ENCODE peak calls at places on chromosomes 12 and 14, in ten cellular contexts. G, N, P, B, U, T, S, Z, V and F are unnamed samples.

GRCh38 chr14:68627868-68628604 is 164.8 kb downstream of the ZFP36L1 start:
- DNase-seq in G (no peak), N (peak; percentile 88), P (peak; percentile 92), B (peak; percentile 50), U (no peak), T (peak; percentile 46), S (peak; percentile 40), Z (no peak), V (peak; percentile 87), F (no peak)

GRCh38 chr12:69024413-69024812 is 91.4 kb upstream of the CPM start:
- DNase-seq in G (no peak), N (peak; percentile 87), P (no peak), B (no peak), U (no peak), T (no peak), S (no peak), Z (no peak), V (no peak), F (no peak)

GRCh38 chr14:89178376-89178775 is 238.7 kb downstream of the FOXN3 start:
- DNase-seq in G (no peak), N (no peak), P (no peak), B (no peak), U (no peak), T (no peak), S (no peak), Z (no peak), V (no peak), F (no peak)

GRCh38 chr14:44462372-44462771 is 44.7 kb downstream of the FSCB start:
- DNase-seq in G (no peak), N (no peak), P (no peak), B (no peak), U (no peak), T (no peak), S (no peak), Z (no peak), V (no peak), F (no peak)

GRCh38 chr12:32390572-32391219 is 8.7 kb upstream of the FGD4 start:
- DNase-seq in G (no peak), N (no peak), P (peak; percentile 53), B (no peak), U (peak; percentile 54), T (peak; percentile 41), S (peak; percentile 7), Z (no peak), V (peak; percentile 76), F (no peak)

GRCh38 chr12:117144599-117144998 is 45.4 kb upstream of the TESC start:
- DNase-seq in G (no peak), N (no peak), P (no peak), B (no peak), U (no peak), T (no peak), S (no peak), Z (no peak), V (no peak), F (no peak)

GRCh38 chr14:68691031-68691864 is 101.6 kb downstream of the ZFP36L1 start:
- DNase-seq in G (no peak), N (no peak), P (peak; percentile 82), B (no peak), U (no peak), T (no peak), S (no peak), Z (no peak), V (peak; percentile 61), F (no peak)

GRCh38 chr12:92132282-92132681 is 13.4 kb downstream of the BTG1 start:
- DNase-seq in G (no peak), N (no peak), P (no peak), B (no peak), U (peak; percentile 35), T (no peak), S (no peak), Z (no peak), V (no peak), F (no peak)

GRCh38 chr14:61813101-61813596 is 50.9 kb downstream of the SNAPC1 start:
- DNase-seq in G (no peak), N (no peak), P (no peak), B (no peak), U (no peak), T (no peak), S (no peak), Z (no peak), V (peak; percentile 44), F (no peak)

GRCh38 chr14:89139404-89140247 is 277.4 kb downstream of the FOXN3 start:
- DNase-seq in G (no peak), N (no peak), P (peak; percentile 74), B (no peak), U (no peak), T (no peak), S (no peak), Z (no peak), V (peak; percentile 76), F (no peak)

GRCh38 chr12:6963741-6964446 is 6.6 kb downstream of the PHB2 start:
- DNase-seq in G (no peak), N (peak; percentile 71), P (peak; percentile 74), B (no peak), U (no peak), T (no peak), S (no peak), Z (no peak), V (no peak), F (no peak)

GRCh38 chr12:71958056-71958455 is 19.4 kb downstream of the TPH2 start:
- DNase-seq in G (peak; percentile 61), N (no peak), P (no peak), B (no peak), U (peak; percentile 33), T (no peak), S (no peak), Z (peak; percentile 29), V (no peak), F (no peak)

GRCh38 chr12:3042394-3042793 is 34.8 kb upstream of the TSPAN9 start:
- DNase-seq in G (no peak), N (no peak), P (no peak), B (no peak), U (no peak), T (no peak), S (no peak), Z (no peak), V (no peak), F (no peak)

GRCh38 chr12:43969882-43970281 is 134.0 kb downstream of the TMEM117 start:
- DNase-seq in G (peak; percentile 9), N (no peak), P (no peak), B (no peak), U (peak; percentile 34), T (no peak), S (no peak), Z (peak; percentile 3), V (no peak), F (peak; percentile 62)

GRCh38 chr14:52797653-52798052 is 6.2 kb upstream of the GNPNAT1 start:
- DNase-seq in G (no peak), N (no peak), P (no peak), B (no peak), U (no peak), T (no peak), S (no peak), Z (no peak), V (peak; percentile 17), F (no peak)

GRCh38 chr12:70835948-70836347 is 84.6 kb downstream of the PTPRR start:
- DNase-seq in G (no peak), N (no peak), P (no peak), B (no peak), U (no peak), T (no peak), S (no peak), Z (no peak), V (no peak), F (no peak)

GRCh38 chr14:68404652-68405183 is 388.1 kb downstream of the ZFP36L1 start:
- DNase-seq in G (no peak), N (peak; percentile 23), P (no peak), B (no peak), U (no peak), T (peak; percentile 9), S (no peak), Z (no peak), V (no peak), F (peak; percentile 32)

GRCh38 chr12:80979821-80980220 is 42.1 kb upstream of the LIN7A start:
- DNase-seq in G (no peak), N (no peak), P (no peak), B (no peak), U (no peak), T (no peak), S (no peak), Z (no peak), V (no peak), F (no peak)

GRCh38 chr14:39454906-39455539 is 22.8 kb upstream of the FBXO33 start:
- DNase-seq in G (no peak), N (no peak), P (no peak), B (no peak), U (peak; percentile 8), T (no peak), S (no peak), Z (no peak), V (no peak), F (no peak)

GRCh38 chr14:51239813-51240803 is at the start of gene TMX1:
- DNase-seq in G (peak; percentile 100), N (peak; percentile 99), P (peak; percentile 99), B (peak; percentile 76), U (peak; percentile 99), T (peak; percentile 89), S (peak; percentile 89), Z (peak; percentile 94), V (peak; percentile 99), F (peak; percentile 99)

GRCh38 chr14:22561661-22562579 is 27.1 kb downstream of the DAD1 start:
- DNase-seq in G (no peak), N (no peak), P (no peak), B (peak; percentile 76), U (peak; percentile 80), T (peak; percentile 76), S (peak; percentile 70), Z (no peak), V (no peak), F (peak; percentile 35)

GRCh38 chr14:30935445-30935844 is 61.1 kb downstream of the COCH start:
- DNase-seq in G (no peak), N (no peak), P (no peak), B (no peak), U (no peak), T (no peak), S (no peak), Z (no peak), V (no peak), F (no peak)

GRCh38 chr14:103296987-103297386 is 37.0 kb upstream of the EIF5 start:
- DNase-seq in G (no peak), N (no peak), P (peak; percentile 63), B (no peak), U (no peak), T (no peak), S (no peak), Z (no peak), V (peak; percentile 54), F (peak; percentile 38)

GRCh38 chr14:68589447-68590232 is 203.2 kb downstream of the ZFP36L1 start:
- DNase-seq in G (peak; percentile 81), N (peak; percentile 88), P (peak; percentile 56), B (no peak), U (peak; percentile 85), T (no peak), S (no peak), Z (peak; percentile 85), V (no peak), F (no peak)

GRCh38 chr14:76870146-76870545 is 43.9 kb downstream of the LRRC74A start:
- DNase-seq in G (no peak), N (no peak), P (peak; percentile 75), B (no peak), U (no peak), T (no peak), S (no peak), Z (no peak), V (peak; percentile 61), F (peak; percentile 39)

GRCh38 chr14:100841445-100842403 is 15.8 kb downstream of the MEG3 start:
- DNase-seq in G (no peak), N (no peak), P (no peak), B (no peak), U (no peak), T (no peak), S (no peak), Z (no peak), V (no peak), F (no peak)

GRCh38 chr14:89237923-89238529 is 179.0 kb downstream of the FOXN3 start:
- DNase-seq in G (peak; percentile 31), N (no peak), P (peak; percentile 54), B (no peak), U (peak; percentile 57), T (no peak), S (no peak), Z (no peak), V (peak; percentile 85), F (no peak)